ENCODE peak calls at places on chromosomes 6 and 20, in six cellular contexts. K, A, L, Z, T and Y are unnamed samples.
A peak's percentile ranks its signal among the peaks of the same experiment; 100 is the strongest.

GRCh38 chr6:114312931-114313330 is 29.9 kb downstream of the HS3ST5 start:
- DNase-seq in K (no peak), A (no peak), L (no peak), Z (no peak), T (no peak), Y (no peak)

GRCh38 chr6:110590821-110591351 is 114.5 kb upstream of the SLC22A16 start:
- DNase-seq in K (no peak), A (no peak), L (no peak), Z (no peak), T (peak; percentile 36), Y (no peak)

GRCh38 chr6:32982702-32983492 is 14.5 kb downstream of the BRD2 start:
- DNase-seq in K (no peak), A (no peak), L (no peak), Z (no peak), T (no peak), Y (no peak)

GRCh38 chr20:58065508-58066361 is 162.7 kb downstream of the ANKRD60 start:
- DNase-seq in K (no peak), A (no peak), L (no peak), Z (no peak), T (no peak), Y (no peak)

GRCh38 chr6:54784021-54784420 is 62.5 kb upstream of the FAM83B start:
- DNase-seq in K (no peak), A (no peak), L (no peak), Z (no peak), T (no peak), Y (no peak)

GRCh38 chr6:142685852-142686718 is 258.9 kb downstream of the HIVEP2 start:
- DNase-seq in K (no peak), A (no peak), L (no peak), Z (no peak), T (no peak), Y (no peak)

GRCh38 chr20:49562341-49563014 is 5.5 kb downstream of the PTGIS start:
- DNase-seq in K (no peak), A (peak; percentile 27), L (peak; percentile 55), Z (no peak), T (no peak), Y (no peak)

GRCh38 chr6:157152544-157152943 is 170.8 kb downstream of the TMEM242 start:
- DNase-seq in K (no peak), A (no peak), L (no peak), Z (no peak), T (no peak), Y (no peak)

GRCh38 chr6:63573140-63573898 is 1.0 kb downstream of the LOC128125822 start:
- DNase-seq in K (peak; percentile 65), A (peak; percentile 79), L (peak; percentile 90), Z (peak; percentile 72), T (peak; percentile 87), Y (peak; percentile 63)

GRCh38 chr6:90103056-90103793 is 193.4 kb downstream of the BACH2 start:
- DNase-seq in K (no peak), A (peak; percentile 9), L (no peak), Z (no peak), T (peak; percentile 52), Y (no peak)

GRCh38 chr20:57087102-57087501 is 179.3 kb downstream of the BMP7 start:
- DNase-seq in K (no peak), A (no peak), L (peak; percentile 29), Z (no peak), T (no peak), Y (no peak)

GRCh38 chr20:60424267-60424904 is 466.2 kb downstream of the CDH26 start:
- DNase-seq in K (no peak), A (no peak), L (no peak), Z (no peak), T (no peak), Y (no peak)

GRCh38 chr6:12335131-12335527 is 45.0 kb downstream of the EDN1 start:
- DNase-seq in K (no peak), A (no peak), L (no peak), Z (no peak), T (no peak), Y (no peak)